ENCODE peak calls at places on chromosomes 3 and 15, in nine cellular contexts. I, P, W, F, Z, E, K, C and U are unnamed samples.

GRCh38 chr3:24510030-24510648 is 15.5 kb upstream of the THRB start:
- DNase-seq in E (no peak), Z (no peak), K (peak; percentile 90), F (no peak), W (no peak), I (no peak), P (no peak), C (no peak), U (no peak)

GRCh38 chr3:42007785-42008184 is 45.9 kb upstream of the ULK4 start:
- DNase-seq in F (no peak), Z (no peak), K (no peak), P (no peak), C (no peak), I (no peak), E (no peak), W (no peak), U (no peak)

GRCh38 chr3:49327485-49327884 is 12.4 kb downstream of the USP4 start:
- DNase-seq in K (no peak), P (no peak), Z (no peak), E (no peak), W (no peak), F (no peak), C (no peak), I (no peak), U (no peak)

GRCh38 chr3:52456169-52456799 is 880 bp downstream of the NISCH start:
- DNase-seq in P (no peak), I (no peak), E (no peak), W (peak; percentile 40), K (no peak), F (peak; percentile 48), C (no peak), Z (peak; percentile 48), U (no peak)

GRCh38 chr15:41096178-41096577 is 19.9 kb downstream of the INO80 start:
- DNase-seq in K (no peak), I (no peak), C (no peak), Z (no peak), P (no peak), E (no peak), F (no peak), W (no peak), U (no peak)

GRCh38 chr3:14988988-14989394 is 41.6 kb downstream of the NR2C2 start:
- DNase-seq in I (no peak), E (no peak), K (no peak), F (no peak), C (no peak), Z (no peak), P (no peak), W (no peak), U (peak; percentile 98)

GRCh38 chr15:68637755-68638405 is 59.1 kb downstream of the CORO2B start:
- DNase-seq in F (peak; percentile 66), P (peak; percentile 54), C (peak; percentile 81), I (no peak), K (no peak), Z (no peak), W (peak; percentile 47), E (peak; percentile 88), U (no peak)

GRCh38 chr3:106068386-106068785 is 199.6 kb upstream of the CBLB start:
- DNase-seq in P (no peak), Z (no peak), F (no peak), E (peak; percentile 42), K (no peak), C (no peak), I (no peak), W (peak; percentile 48), U (no peak)

GRCh38 chr3:169118666-169119370 is 544.7 kb downstream of the MECOM start:
- DNase-seq in C (no peak), E (no peak), W (peak; percentile 60), F (no peak), P (no peak), I (peak; percentile 14), Z (no peak), K (no peak), U (no peak)

GRCh38 chr15:101458158-101458895 is 31.2 kb downstream of the PCSK6 start:
- DNase-seq in I (no peak), Z (no peak), W (no peak), K (no peak), C (peak; percentile 43), F (no peak), P (no peak), E (no peak), U (no peak)

GRCh38 chr15:38176155-38176554 is 76.5 kb upstream of the SPRED1 start:
- DNase-seq in P (no peak), C (no peak), Z (no peak), F (no peak), E (no peak), W (peak; percentile 22), I (peak; percentile 75), K (peak; percentile 38), U (peak; percentile 68)

GRCh38 chr3:113631573-113631972 is 64.9 kb downstream of the USF3 start:
- DNase-seq in Z (no peak), P (no peak), F (no peak), I (no peak), C (no peak), W (no peak), K (no peak), E (no peak), U (no peak)

GRCh38 chr3:71051893-71052687 is 531.4 kb downstream of the FOXP1 start:
- DNase-seq in E (no peak), I (no peak), F (no peak), P (no peak), W (no peak), K (no peak), Z (no peak), C (no peak), U (no peak)

GRCh38 chr3:186930639-186931486 is 537 bp downstream of the ST6GAL1 start:
- DNase-seq in W (peak; percentile 75), Z (peak; percentile 73), P (peak; percentile 82), I (peak; percentile 33), E (peak; percentile 37), F (peak; percentile 69), C (peak; percentile 87), K (peak; percentile 34), U (peak; percentile 97)

GRCh38 chr3:72133329-72134011 is 348.5 kb upstream of the PROK2 start:
- DNase-seq in K (no peak), Z (no peak), F (no peak), P (no peak), C (no peak), W (no peak), I (no peak), E (no peak), U (no peak)

GRCh38 chr3:133991637-133992036 is 38.1 kb downstream of the SLCO2A1 start:
- DNase-seq in E (no peak), K (no peak), P (no peak), W (no peak), I (no peak), F (no peak), Z (no peak), C (peak; percentile 22), U (peak; percentile 19)

GRCh38 chr3:156772588-156773206 is 53.5 kb upstream of the LEKR1 start:
- DNase-seq in C (no peak), I (no peak), K (peak; percentile 56), Z (no peak), P (no peak), W (peak; percentile 55), F (no peak), E (no peak), U (no peak)

GRCh38 chr3:132593241-132593949 is 3.7 kb upstream of the ACKR4 start:
- DNase-seq in K (no peak), C (no peak), I (no peak), P (no peak), E (no peak), F (no peak), W (no peak), Z (no peak), U (no peak)

GRCh38 chr3:80244390-80244789 is 476.6 kb upstream of the ROBO1 start:
- DNase-seq in I (peak; percentile 14), W (no peak), Z (no peak), K (peak; percentile 5), E (no peak), F (no peak), C (no peak), P (no peak), U (no peak)

GRCh38 chr15:101451192-101451799 is 38.2 kb downstream of the PCSK6 start:
- DNase-seq in E (peak; percentile 87), F (peak; percentile 54), C (no peak), I (no peak), Z (peak; percentile 64), W (peak; percentile 26), P (no peak), K (no peak), U (no peak)

GRCh38 chr3:98259707-98260106 is 4.3 kb upstream of the OR5H6 start:
- DNase-seq in E (no peak), F (no peak), C (no peak), W (no peak), I (no peak), P (no peak), Z (no peak), K (peak; percentile 15), U (peak; percentile 16)

GRCh38 chr3:13223574-13224237 is 150.5 kb upstream of the IQSEC1 start:
- DNase-seq in E (peak; percentile 65), I (no peak), P (no peak), Z (no peak), C (no peak), F (no peak), K (no peak), W (no peak), U (no peak)

GRCh38 chr15:75425966-75426500 is 25.5 kb downstream of the SIN3A start:
- DNase-seq in E (no peak), I (no peak), W (no peak), K (no peak), P (no peak), F (no peak), Z (no peak), C (no peak), U (no peak)
- H3K36me3 ChIP-seq in E (no peaks in the 10 kb centered on the region), I (peaks cover 12% of the 10 kb centered on the region), W (peaks cover 25% of the 10 kb centered on the region), K (peaks cover 9% of the 10 kb centered on the region), P (peaks cover 77% of the 10 kb centered on the region), F (peaks cover 55% of the 10 kb centered on the region), Z (no peaks in the 10 kb centered on the region), C (no peaks in the 10 kb centered on the region), U (peaks cover 17% of the 10 kb centered on the region)

DNA sequence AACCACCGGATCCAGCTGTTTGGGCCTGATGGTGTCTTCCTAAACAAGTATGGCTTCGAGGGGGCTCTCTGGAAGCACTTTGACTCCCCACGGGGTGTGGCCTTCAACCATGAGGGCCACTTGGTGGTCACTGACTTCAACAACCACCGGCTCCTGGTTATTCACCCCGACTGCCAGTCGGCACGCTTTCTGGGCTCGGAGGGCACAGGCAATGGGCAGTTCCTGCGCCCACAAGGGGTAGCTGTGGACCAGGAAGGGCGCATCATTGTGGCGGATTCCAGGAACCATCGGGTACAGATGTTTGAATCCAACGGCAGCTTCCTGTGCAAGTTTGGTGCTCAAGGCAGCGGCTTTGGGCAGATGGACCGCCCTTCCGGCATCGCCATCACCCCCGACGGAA is 60.1 kb upstream of the CCR4 start:
- DNase-seq in I (no peak), P (no peak), K (no peak), E (no peak), W (no peak), Z (no peak), F (no peak), C (no peak), U (no peak)
- H3K36me3 ChIP-seq in I (no peaks in the 10 kb centered on the region), P (peaks cover 12% of the 10 kb centered on the region), K (no peaks in the 10 kb centered on the region), E (no peaks in the 10 kb centered on the region), W (no peaks in the 10 kb centered on the region), Z (no peaks in the 10 kb centered on the region), F (no peaks in the 10 kb centered on the region), C (no peaks in the 10 kb centered on the region), U (no peaks in the 10 kb centered on the region)

GRCh38 chr3:183038221-183038620 is 57.9 kb upstream of the DCUN1D1 start:
- DNase-seq in K (no peak), C (no peak), Z (no peak), I (no peak), P (no peak), W (no peak), E (no peak), F (no peak), U (no peak)
- H3K36me3 ChIP-seq in K (peaks cover 6% of the 10 kb centered on the region), C (peaks cover 5% of the 10 kb centered on the region), Z (no peaks in the 10 kb centered on the region), I (no peaks in the 10 kb centered on the region), P (peaks cover 85% of the 10 kb centered on the region), W (peaks cover 38% of the 10 kb centered on the region), E (no peaks in the 10 kb centered on the region), F (peaks cover 47% of the 10 kb centered on the region), U (peaks cover 8% of the 10 kb centered on the region)

GRCh38 chr15:45857295-45857694 is 222.5 kb downstream of the SQOR start:
- DNase-seq in C (no peak), E (no peak), Z (no peak), K (no peak), W (no peak), P (no peak), F (no peak), I (no peak), U (no peak)
- H3K36me3 ChIP-seq in C (no peaks in the 10 kb centered on the region), E (no peaks in the 10 kb centered on the region), Z (no peaks in the 10 kb centered on the region), K (no peaks in the 10 kb centered on the region), W (no peaks in the 10 kb centered on the region), P (no peaks in the 10 kb centered on the region), F (no peaks in the 10 kb centered on the region), I (no peaks in the 10 kb centered on the region), U (no peaks in the 10 kb centered on the region)